ENCODE peak calls at places on chromosomes 5 and 9, in eight cellular contexts. I is GM10248; G is left ventricle myocardium inferior; L is RWPE2; O is NCI-H1417; U is IMR-90; P is left lung; M is activated gamma-delta T cell treated with anti-CD3 and anti-CD28 coated beads, Interleukin-2, amount 50 U/mL, for 16 hours. Y is an unnamed sample.

GRCh38 chr9:77435688-77436087 is 212.4 kb downstream of the GNA14 start:
- DNase-seq in U (peak), P (no peak), L (no peak), M (no peak), O (no peak), I (no peak), G (no peak), Y (no peak)

GRCh38 chr5:124309241-124309977 is 437.0 kb downstream of the ZNF608 start:
- DNase-seq in L (no peak), G (no peak), M (no peak), O (no peak), P (no peak), U (no peak), I (no peak), Y (no peak)

GRCh38 chr5:142143878-142144277 is 35.3 kb downstream of the NDFIP1 start:
- DNase-seq in L (no peak), G (no peak), M (no peak), P (no peak), O (no peak), I (peak), U (peak), Y (no peak)

GRCh38 chr5:53333160-53333559 is 147.3 kb upstream of the FST start:
- DNase-seq in M (no peak), I (no peak), P (no peak), O (no peak), L (no peak), G (no peak), U (peak), Y (no peak)

GRCh38 chr5:31196309-31196708 is 2.8 kb downstream of the CDH6 start:
- DNase-seq in U (peak), L (no peak), M (no peak), I (no peak), O (no peak), G (no peak), P (no peak), Y (no peak)

GRCh38 chr5:8550921-8551320 is 682.0 kb downstream of the MTRR start:
- DNase-seq in O (no peak), G (no peak), M (no peak), I (no peak), U (no peak), L (no peak), P (no peak), Y (no peak)

GRCh38 chr5:65663804-65664521 is 39.1 kb downstream of the SHLD3 start:
- DNase-seq in G (no peak), M (no peak), L (no peak), I (no peak), P (no peak), U (peak), O (no peak), Y (no peak)

GRCh38 chr5:145903113-145903512 is 30.3 kb upstream of the GRXCR2 start:
- DNase-seq in L (no peak), O (no peak), G (no peak), M (no peak), U (no peak), I (no peak), P (no peak), Y (no peak)

GRCh38 chr5:32505718-32506117 is 61.2 kb upstream of the ZFR start:
- DNase-seq in M (no peak), U (peak), O (no peak), L (no peak), I (no peak), P (no peak), G (no peak), Y (no peak)

GRCh38 chr5:119397518-119398380 is 41.9 kb downstream of the TNFAIP8 start:
- DNase-seq in P (no peak), I (no peak), G (no peak), U (peak), M (no peak), L (no peak), O (no peak), Y (no peak)

GRCh38 chr9:5800969-5801738 is 31.8 kb downstream of the ERMP1 start:
- DNase-seq in M (no peak), I (no peak), L (no peak), P (no peak), U (no peak), O (no peak), G (no peak), Y (no peak)

GRCh38 chr5:10892135-10892910 is 131.3 kb upstream of the DAP start:
- DNase-seq in U (no peak), M (no peak), G (no peak), L (no peak), P (no peak), O (no peak), I (no peak), Y (no peak)

GRCh38 chr9:17116400-17116837 is 18.4 kb upstream of the CNTLN start:
- DNase-seq in I (no peak), O (peak), M (no peak), G (no peak), U (peak), L (no peak), P (no peak), Y (no peak)

GRCh38 chr9:136095028-136095494 is at the start of gene NACC2:
- DNase-seq in I (no peak), M (no peak), P (peak), O (peak), U (peak), L (no peak), G (peak), Y (no peak)

GRCh38 chr5:180799902-180800801 is 2.5 kb downstream of the MGAT1 start:
- DNase-seq in L (peak), M (no peak), U (peak), G (no peak), P (no peak), I (no peak), O (no peak), Y (no peak)

GRCh38 chr5:68374770-68375518 is 159.4 kb downstream of the PIK3R1 start:
- DNase-seq in P (no peak), I (no peak), G (no peak), M (no peak), U (no peak), O (no peak), L (no peak), Y (no peak)

GRCh38 chr5:154143121-154143725 is 47.3 kb upstream of the GALNT10 start:
- DNase-seq in G (no peak), O (no peak), U (no peak), L (no peak), P (no peak), M (no peak), I (no peak), Y (no peak)

GRCh38 chr5:42836070-42836769 is 24.5 kb upstream of the SELENOP start:
- DNase-seq in P (peak), O (no peak), L (no peak), U (no peak), I (no peak), M (no peak), G (no peak), Y (no peak)

GRCh38 chr5:113237893-113238292 is 196.9 kb downstream of the TSSK1B start:
- DNase-seq in U (no peak), G (no peak), I (no peak), O (no peak), L (no peak), P (no peak), M (no peak), Y (no peak)

GRCh38 chr5:33736510-33736909 is 155.3 kb downstream of the ADAMTS12 start:
- DNase-seq in U (peak), M (no peak), G (no peak), O (no peak), P (no peak), I (no peak), L (no peak), Y (no peak)

GRCh38 chr9:87383341-87384150 is 114.1 kb upstream of the DAPK1 start:
- DNase-seq in L (no peak), U (no peak), O (no peak), I (no peak), P (no peak), M (no peak), G (no peak), Y (no peak)

Y was measured in amygdala.